ENCODE peak calls at places on chromosomes 6 and 20, in four cellular contexts. K is tibial nerve, B is transverse colon, W is fibroblast of mammary gland. Y is an unnamed sample.

GRCh38 chr6:18405477-18406293 is 18.5 kb downstream of the RNF144B start:
- DNase-seq in B (no peak), K (no peak), W (peak), Y (peak)

GRCh38 chr6:164208371-164208770 is 793.9 kb downstream of the QKI start:
- DNase-seq in K (no peak), W (no peak), B (no peak), Y (no peak)

GRCh38 chr20:62771396-62772102 is 24.7 kb upstream of the MRGBP start:
- DNase-seq in K (no peak), W (no peak), B (no peak), Y (no peak)

GRCh38 chr6:142372348-142372747 is 70.5 kb downstream of the ADGRG6 start:
- DNase-seq in W (peak), K (no peak), B (no peak), Y (no peak)

GRCh38 chr6:69294407-69294806 is 502.4 kb downstream of the LMBRD1 start:
- DNase-seq in K (no peak), W (no peak), B (no peak), Y (no peak)

GRCh38 chr6:121847806-121848522 is 412.5 kb downstream of the GJA1 start:
- DNase-seq in W (no peak), B (no peak), K (no peak), Y (no peak)

GRCh38 chr20:48057739-48058138 is 272.5 kb upstream of the SULF2 start:
- DNase-seq in W (no peak), B (no peak), K (no peak), Y (no peak)

GRCh38 chr6:124967444-124967843 is 5.2 kb downstream of the RNF217 start:
- DNase-seq in B (no peak), K (no peak), W (no peak), Y (no peak)

GRCh38 chr6:75752365-75752764 is 3.3 kb downstream of the MYO6 start:
- DNase-seq in W (no peak), B (no peak), K (no peak), Y (no peak)

GRCh38 chr6:75268121-75268987 is 16.2 kb downstream of the TMEM30A start:
- DNase-seq in W (peak), B (no peak), K (no peak), Y (no peak)

GRCh38 chr6:27810768-27811298 is 101.4 kb downstream of the OR2B2 start:
- DNase-seq in B (no peak), W (no peak), K (no peak), Y (no peak)

GRCh38 chr6:18684343-18684742 is 297.2 kb downstream of the RNF144B start:
- DNase-seq in W (no peak), B (no peak), K (no peak), Y (no peak)

GRCh38 chr6:103122766-103123601 is 1729.5 kb downstream of the GRIK2 start:
- DNase-seq in B (peak), K (no peak), W (peak), Y (no peak)

GRCh38 chr6:158717341-158718328 is 67.8 kb downstream of the SYTL3 start:
- DNase-seq in K (no peak), B (no peak), W (no peak), Y (no peak)

GRCh38 chr6:109820706-109821350 is 129.7 kb downstream of the FIG4 start:
- DNase-seq in B (no peak), W (no peak), K (no peak), Y (no peak)

GRCh38 chr6:150667977-150668716 is 68.5 kb downstream of the PLEKHG1 start:
- DNase-seq in W (peak), K (peak), B (peak), Y (no peak)

GRCh38 chr20:58754584-58754983 is 62.0 kb downstream of the NPEPL1 start:
- DNase-seq in B (no peak), W (no peak), K (no peak), Y (no peak)

GRCh38 chr6:71822626-71823025 is 63.7 kb upstream of the RIMS1 start:
- DNase-seq in K (no peak), B (no peak), W (no peak), Y (no peak)

GRCh38 chr6:33206027-33206863 is 1.8 kb downstream of the HSD17B8 start:
- DNase-seq in W (no peak), B (no peak), K (no peak), Y (no peak)

GRCh38 chr6:34894693-34895092 is 5.6 kb downstream of the ANKS1A start:
- DNase-seq in K (no peak), W (no peak), B (no peak), Y (no peak)

GRCh38 chr20:31822421-31823330 is 3.5 kb downstream of the MYLK2 start:
- DNase-seq in W (peak), B (peak), K (peak), Y (no peak)

GRCh38 chr6:40386200-40386599 is 201.0 kb downstream of the LRFN2 start:
- DNase-seq in W (no peak), K (peak), B (no peak), Y (no peak)

GRCh38 chr6:122730775-122731386 is 48.6 kb upstream of the FABP7 start:
- DNase-seq in B (no peak), K (no peak), W (peak), Y (peak)

GRCh38 chr6:30748301-30748769 is 4.0 kb upstream of the IER3 start:
- DNase-seq in B (peak), K (no peak), W (no peak), Y (no peak)

GRCh38 chr6:4025681-4026080 is 53.3 kb downstream of the FAM217A start:
- DNase-seq in K (no peak), B (no peak), W (no peak), Y (no peak)
- H3K4me3 ChIP-seq in K (no peak), B (no peak), W (no peak), Y (no peak)

DNA sequence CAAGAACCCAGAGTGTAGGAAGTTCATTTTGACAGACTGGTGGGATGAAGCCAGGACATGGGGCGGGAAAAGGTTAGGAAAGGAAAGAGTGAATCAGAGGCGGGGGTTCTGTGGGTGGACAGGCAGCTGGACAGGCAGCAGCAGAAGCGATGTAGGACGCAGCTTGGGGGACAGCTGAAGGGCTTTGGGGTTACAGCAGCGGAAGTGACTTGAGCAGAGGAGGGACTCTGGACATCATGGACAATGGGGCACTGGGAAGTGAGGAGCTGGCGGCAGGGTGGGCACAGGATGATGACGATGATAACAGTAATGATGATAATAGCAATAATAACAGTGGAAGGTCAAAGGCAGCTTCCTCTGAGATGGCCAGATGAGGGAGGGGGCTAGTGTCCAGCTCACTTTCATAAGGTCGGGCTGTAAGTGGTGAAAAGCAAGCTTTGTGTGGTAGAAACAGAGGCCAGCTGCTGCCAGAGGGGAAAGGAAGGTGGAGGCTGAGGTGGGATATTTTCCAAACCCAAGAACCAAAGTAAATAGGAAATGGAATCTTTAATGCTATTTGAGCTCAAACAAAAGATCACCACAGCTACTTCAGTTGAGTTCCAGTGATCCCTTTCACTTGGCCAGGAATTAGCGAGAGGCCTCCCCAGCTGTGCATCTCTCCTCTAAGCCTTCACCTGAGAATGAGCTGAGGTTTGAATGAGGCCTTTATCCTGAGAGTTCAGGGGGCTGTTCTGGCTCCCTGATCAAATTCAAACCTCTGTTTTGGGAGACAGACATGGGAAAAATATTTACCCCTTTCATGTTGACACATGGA is 433.5 kb downstream of the DHX35 start:
- DNase-seq in W (peak), K (no peak), B (no peak), Y (no peak)
- TF ChIP-seq CTCF in W (no peak), K (no peak), B (no peak), Y (no peak)

DNA sequence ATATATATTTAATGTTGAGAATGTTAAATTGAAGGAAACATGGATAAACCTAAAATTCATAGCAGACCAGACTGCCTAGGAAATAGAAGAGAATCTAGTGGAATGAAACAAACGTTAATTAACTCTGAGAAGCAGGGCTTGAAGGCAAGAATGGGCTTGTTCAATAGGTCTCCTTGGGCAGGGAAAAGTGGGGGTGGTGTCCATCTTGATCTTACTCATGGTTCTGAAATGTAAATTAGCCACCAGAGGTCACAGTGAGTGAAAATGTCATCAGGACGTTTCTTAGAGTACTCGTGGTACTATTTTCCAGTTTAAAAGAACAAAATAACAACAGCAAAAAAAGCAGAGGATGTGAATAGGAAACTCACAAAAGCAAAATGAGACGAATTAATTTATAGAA is 66.8 kb upstream of the BTBD3 start:
- DNase-seq in K (no peak), B (no peak), W (peak), Y (no peak)
- H3K4me3 ChIP-seq in K (no peak), B (no peak), W (no peak), Y (no peak)

DNA sequence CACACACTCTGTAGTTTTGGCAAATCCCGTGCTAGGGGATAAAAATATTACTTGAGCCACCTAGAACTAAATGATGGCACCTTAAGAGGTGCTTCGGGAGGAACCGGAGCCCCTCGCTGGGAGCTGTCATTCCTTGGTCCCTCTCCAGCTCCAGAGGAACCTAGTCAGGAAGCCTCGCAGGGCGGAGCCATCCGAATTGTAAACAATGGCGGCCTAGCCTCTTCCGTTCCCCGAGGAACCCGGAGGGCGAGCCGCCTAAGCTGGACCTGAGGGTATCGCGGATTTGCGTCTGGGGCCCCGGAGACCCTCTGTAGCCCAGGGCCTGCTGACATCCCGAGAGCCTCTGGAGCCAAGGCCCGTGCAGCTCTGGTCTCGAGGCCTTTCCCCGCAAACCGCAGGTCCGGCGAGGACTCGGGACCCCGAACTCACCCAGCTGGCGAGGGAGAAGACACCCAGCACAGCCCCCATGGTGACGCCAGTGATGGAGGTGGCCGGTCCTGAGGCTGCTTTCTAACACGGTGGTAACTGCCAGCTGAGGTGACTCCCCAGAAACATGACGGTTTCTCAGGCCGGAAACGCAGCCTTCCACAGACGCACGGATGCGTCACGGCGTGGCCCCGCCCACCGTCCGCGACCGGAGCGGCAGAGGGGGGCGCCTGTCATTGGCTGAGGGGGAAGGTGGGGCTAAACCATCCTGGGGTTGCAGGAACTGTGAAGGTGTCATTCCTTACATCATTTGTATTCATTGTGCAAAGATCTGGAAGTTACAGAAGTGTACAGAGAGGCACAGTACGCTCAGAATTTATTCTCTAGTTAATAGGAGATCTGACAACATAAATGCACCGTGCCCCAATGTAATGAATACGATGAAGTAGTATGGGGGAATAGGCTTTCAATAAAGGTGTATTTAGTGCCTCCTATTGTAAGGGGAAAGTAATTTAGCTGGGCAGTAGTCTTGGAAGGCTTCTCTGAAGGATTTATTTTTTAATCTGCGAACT is at the start of gene SERINC3:
- DNase-seq in W (peak), K (peak), B (peak), Y (peak)
- TF ChIP-seq CTCF in W (peak), K (no peak), B (no peak), Y (no peak)

GRCh38 chr6:166861961-166862286 is 94.4 kb downstream of the RNASET2 start:
- DNase-seq in W (no peak), B (no peak), K (no peak), Y (no peak)

GRCh38 chr6:166862287-166862977 is 93.9 kb downstream of the RNASET2 start:
- DNase-seq in W (no peak), B (no peak), K (no peak), Y (no peak)

GRCh38 chr6:166864333-166864732 is 92.0 kb downstream of the RNASET2 start:
- DNase-seq in K (no peak), W (no peak), B (no peak), Y (no peak)

GRCh38 chr6:166861304-166861703 is 95.0 kb downstream of the RNASET2 start:
- DNase-seq in W (no peak), B (no peak), K (no peak), Y (no peak)

GRCh38 chr6:166862978-166863530 is 93.3 kb downstream of the RNASET2 start:
- DNase-seq in B (no peak), K (no peak), W (no peak), Y (no peak)
- H3K4me3 ChIP-seq in B (peak), K (peak), W (no peak), Y (peak)

DNA sequence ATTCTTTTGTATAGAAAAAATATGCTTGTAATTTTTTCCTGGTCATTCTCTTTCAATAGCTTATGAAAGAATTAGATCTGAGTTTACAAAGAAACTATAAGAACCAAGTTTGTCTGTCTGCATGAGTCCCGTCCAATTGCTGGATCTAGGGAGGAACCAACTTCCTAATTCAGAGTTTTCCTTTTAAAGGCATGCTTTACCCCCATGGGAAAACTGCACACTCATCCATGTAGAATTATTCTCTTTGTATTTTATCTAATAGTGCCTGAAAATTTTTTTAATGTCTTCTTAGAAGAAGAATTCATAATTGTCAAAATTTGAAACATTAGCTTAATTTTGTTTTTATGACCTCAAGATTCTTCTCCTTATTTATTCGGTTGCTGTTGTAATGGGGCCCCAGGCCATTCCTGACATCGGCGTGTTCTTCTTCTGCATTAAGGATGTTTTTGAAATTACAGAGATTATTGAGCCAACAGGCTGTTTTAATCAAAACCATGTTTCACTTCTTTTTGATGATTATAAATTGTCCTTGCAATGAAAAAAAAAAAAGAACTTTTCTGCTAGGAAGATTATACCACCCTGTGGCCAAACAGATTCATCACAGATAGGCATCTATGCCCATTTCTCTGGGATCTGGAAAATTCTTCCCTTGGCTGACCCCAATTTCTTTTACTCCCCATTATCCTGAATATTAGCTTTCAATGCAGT is 100.3 kb downstream of the ZNF217 start:
- DNase-seq in K (no peak), W (peak), B (no peak), Y (no peak)
- TF ChIP-seq CTCF in K (no peak), W (peak), B (no peak), Y (no peak)

GRCh38 chr6:31764239-31764638 is 1.8 kb downstream of the SAPCD1 start:
- DNase-seq in B (no peak), K (no peak), W (no peak), Y (no peak)

GRCh38 chr6:31767096-31767645 is 4.7 kb downstream of the SAPCD1 start:
- DNase-seq in K (no peak), W (no peak), B (no peak), Y (no peak)

GRCh38 chr6:31765559-31765909 is 3.1 kb downstream of the SAPCD1 start:
- DNase-seq in K (no peak), W (no peak), B (no peak), Y (no peak)

GRCh38 chr6:31763617-31763940 is 1.1 kb downstream of the SAPCD1 start:
- DNase-seq in B (no peak), W (peak), K (no peak), Y (no peak)

DNA sequence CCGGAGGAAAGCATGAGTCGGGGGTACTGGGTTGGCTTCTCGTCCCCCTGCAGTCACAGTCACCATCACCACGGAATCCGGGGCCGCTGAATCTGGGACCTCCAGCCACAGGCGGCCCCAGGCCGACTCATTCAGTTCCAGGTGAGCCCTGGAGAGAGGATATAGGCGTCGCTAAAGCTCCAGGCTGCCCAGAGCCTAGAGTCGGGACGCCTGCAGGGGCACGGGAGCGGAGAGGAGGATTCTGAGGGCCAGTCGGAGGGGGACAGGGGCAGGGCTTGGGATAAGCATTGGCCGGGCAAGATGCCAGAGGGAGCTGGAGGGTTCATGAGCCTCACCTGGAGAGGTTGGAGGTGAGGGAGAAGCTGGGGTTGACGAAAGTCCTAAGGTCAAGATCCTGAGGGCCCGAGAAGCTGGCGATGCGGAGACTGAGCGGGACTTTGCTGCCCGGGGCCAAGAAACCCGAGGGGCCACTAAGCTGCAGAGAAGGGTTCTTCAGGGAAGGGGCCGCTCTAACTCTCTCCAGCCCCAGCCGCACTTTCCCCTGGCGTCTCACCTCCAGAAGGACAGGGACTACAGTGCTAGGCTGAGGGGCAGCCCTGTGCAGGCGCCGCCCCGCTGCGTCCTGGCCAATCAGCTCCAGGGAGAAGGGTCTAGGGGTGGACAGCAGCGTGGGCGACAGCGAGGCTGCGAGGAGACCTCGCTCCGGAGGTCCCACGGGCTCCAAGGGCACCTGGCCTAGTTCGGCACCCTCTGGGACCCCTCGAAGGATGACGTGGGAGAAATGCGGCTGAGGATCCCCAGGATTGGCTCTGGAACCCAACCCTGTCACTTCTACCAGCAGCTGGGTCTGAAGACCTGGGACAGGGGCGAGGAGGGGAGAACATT is 3.7 kb downstream of the SAPCD1 start:
- DNase-seq in B (no peak), K (no peak), W (no peak), Y (no peak)
- H3K4me3 ChIP-seq in B (no peak), K (peak), W (no peak), Y (peak)

GRCh38 chr6:104995989-104996617 is 39.2 kb downstream of the LIN28B start:
- DNase-seq in W (peak), K (no peak), B (no peak), Y (no peak)
- TF ChIP-seq CTCF in W (peak), K (no peak), B (peak), Y (no peak)

Y was measured in AG04449.